ENCODE peak calls at places on chromosomes 6 and 20, in ten cellular contexts. H is psoas muscle, T is cardiac fibroblast, V is heart right ventricle, E is astrocyte of the spinal cord, K is lower lobe of right lung, X is right lobe of liver, Q is H1, D is fibroblast of mammary gland, C is coronary artery. G is an unnamed sample.

GRCh38 chr20:44800398-44801046 is 9.8 kb downstream of the RIMS4 start:
- DNase-seq in Q (peak), T (no peak), K (no peak), E (no peak), X (no peak), H (no peak), V (no peak), C (no peak), D (no peak), G (no peak)

GRCh38 chr6:14975124-14975815 is 270.6 kb upstream of the JARID2 start:
- DNase-seq in H (no peak), C (no peak), K (no peak), E (no peak), Q (no peak), D (peak), X (no peak), V (no peak), T (peak), G (peak)

GRCh38 chr6:81237226-81237625 is 515.3 kb downstream of the TENT5A start:
- DNase-seq in K (no peak), T (peak), C (no peak), X (no peak), V (no peak), E (no peak), Q (no peak), H (no peak), D (peak), G (no peak)

GRCh38 chr20:36465109-36466080 is 75.9 kb upstream of the MYL9 start:
- DNase-seq in X (no peak), H (peak), E (peak), Q (no peak), C (peak), V (no peak), K (no peak), D (peak), T (peak), G (peak)

GRCh38 chr20:15742627-15743026 is 830.6 kb downstream of the KIF16B start:
- DNase-seq in D (no peak), X (no peak), H (no peak), C (no peak), K (no peak), V (no peak), E (no peak), Q (no peak), T (no peak), G (no peak)

GRCh38 chr6:44100088-44100550 is 27.1 kb downstream of the MRPL14 start:
- DNase-seq in Q (no peak), H (no peak), C (no peak), V (no peak), X (no peak), D (peak), E (peak), T (peak), K (no peak), G (peak)

GRCh38 chr6:135231469-135231844 is 50.3 kb downstream of the MYB start:
- DNase-seq in T (peak), V (no peak), K (no peak), Q (no peak), D (peak), E (peak), H (no peak), C (no peak), X (no peak), G (no peak)

GRCh38 chr6:29112135-29112534 is 4.3 kb downstream of the OR2J3 start:
- DNase-seq in D (no peak), T (no peak), E (no peak), X (no peak), Q (no peak), V (no peak), H (no peak), K (no peak), C (no peak), G (no peak)

GRCh38 chr20:9609892-9610502 is 95.6 kb downstream of the LAMP5 start:
- DNase-seq in K (no peak), Q (peak), T (peak), D (peak), V (no peak), E (peak), X (no peak), C (no peak), H (no peak), G (peak)

GRCh38 chr6:13327691-13328075 is 654 bp downstream of the TBC1D7 start:
- DNase-seq in X (no peak), Q (no peak), E (no peak), K (no peak), H (no peak), C (no peak), T (no peak), V (no peak), D (no peak), G (no peak)

GRCh38 chr6:112802154-112802553 is 455.0 kb downstream of the RFPL4B start:
- DNase-seq in C (no peak), H (no peak), X (no peak), K (no peak), Q (no peak), V (no peak), T (peak), D (peak), E (peak), G (peak)
- H3K4me3 ChIP-seq in C (no peak), H (no peak), X (no peak), K (no peak), Q (no peak), V (no peak), T (no peak), D (no peak), E (no peak), G (no peak)

GRCh38 chr6:146901940-146902816 is 302.0 kb upstream of the STXBP5 start:
- DNase-seq in H (no peak), V (no peak), E (no peak), Q (no peak), T (peak), K (no peak), C (no peak), X (no peak), D (peak), G (peak)

GRCh38 chr6:146904596-146904995 is 299.6 kb upstream of the STXBP5 start:
- DNase-seq in C (no peak), V (no peak), X (no peak), Q (no peak), H (no peak), E (no peak), K (no peak), T (no peak), D (no peak), G (no peak)

GRCh38 chr6:146898888-146899227 is 300.1 kb downstream of the ADGB start:
- DNase-seq in E (no peak), D (no peak), X (no peak), V (no peak), C (no peak), H (no peak), Q (no peak), T (no peak), K (no peak), G (no peak)

GRCh38 chr6:146905313-146905712 is 298.9 kb upstream of the STXBP5 start:
- DNase-seq in H (no peak), D (peak), C (no peak), K (no peak), X (peak), T (peak), Q (no peak), V (no peak), E (peak), G (peak)

GRCh38 chr6:146902846-146903245 is 301.4 kb upstream of the STXBP5 start:
- DNase-seq in K (no peak), X (no peak), V (no peak), D (no peak), E (no peak), H (no peak), Q (no peak), T (no peak), C (no peak), G (no peak)
- TF ChIP-seq CTCF in K (no peak), X (no peak), V (no peak), D (no peak), E (no peak), H (no peak), Q (no peak), T (no peak), C (no peak), G (no peak)

DNA sequence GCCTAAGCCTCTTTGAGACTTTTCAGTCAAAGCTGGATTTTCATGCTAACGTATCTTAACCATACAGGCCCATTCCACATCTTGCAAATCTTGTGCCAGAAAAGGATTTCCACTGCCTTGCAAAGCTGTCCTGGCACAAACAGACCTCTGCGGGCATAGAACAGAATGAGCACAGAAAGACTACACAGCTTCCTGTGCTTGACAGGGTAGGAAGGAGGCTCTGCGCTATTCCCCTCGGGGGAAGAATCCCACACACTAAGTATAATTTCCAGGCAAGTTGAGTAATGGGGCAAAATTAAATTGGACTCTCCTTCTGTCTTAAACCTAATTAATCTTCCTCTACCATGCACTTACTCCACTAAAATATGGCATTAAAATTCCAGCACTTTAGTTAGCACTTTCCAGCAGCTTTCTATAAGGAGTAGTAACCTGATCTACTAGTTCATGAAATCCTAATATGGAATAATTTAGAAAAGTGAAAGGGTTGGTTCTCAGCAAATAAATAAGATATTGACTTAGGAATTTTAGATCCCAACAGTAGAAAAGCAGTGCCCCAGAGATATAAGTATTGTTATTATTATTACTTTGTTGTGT is 532.1 kb upstream of the JAG1 start:
- DNase-seq in V (no peak), C (no peak), Q (no peak), H (no peak), E (no peak), T (no peak), K (no peak), D (no peak), X (no peak), G (no peak)
- H3K4me3 ChIP-seq in V (no peak), C (no peak), Q (no peak), H (no peak), E (no peak), T (no peak), K (no peak), D (no peak), X (no peak), G (no peak)

DNA sequence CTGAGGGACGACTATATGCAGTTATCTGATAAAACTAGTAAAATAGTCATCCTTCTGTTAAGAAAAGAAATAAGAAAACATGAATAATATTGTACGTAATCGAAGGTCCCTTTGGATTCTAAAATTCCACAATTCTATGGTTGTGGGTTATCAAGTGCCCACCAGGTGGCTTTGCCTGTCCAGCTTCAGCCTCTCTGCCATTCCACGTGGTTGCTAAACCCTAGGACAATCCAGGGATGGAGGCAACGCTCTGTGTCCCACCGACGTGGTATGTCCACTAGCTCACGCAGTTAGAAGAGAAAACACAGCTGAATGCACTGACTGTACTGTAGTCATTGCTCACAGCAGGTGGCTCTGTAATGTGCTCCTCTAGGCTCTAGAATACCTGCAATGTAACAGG is 349.3 kb downstream of the FARS2 start:
- DNase-seq in X (no peak), D (no peak), E (no peak), C (no peak), K (no peak), V (no peak), Q (no peak), H (no peak), T (no peak), G (no peak)
- TF ChIP-seq CTCF in X (no peak), D (no peak), E (no peak), C (no peak), K (no peak), V (no peak), Q (no peak), H (no peak), T (no peak), G (peak)

DNA sequence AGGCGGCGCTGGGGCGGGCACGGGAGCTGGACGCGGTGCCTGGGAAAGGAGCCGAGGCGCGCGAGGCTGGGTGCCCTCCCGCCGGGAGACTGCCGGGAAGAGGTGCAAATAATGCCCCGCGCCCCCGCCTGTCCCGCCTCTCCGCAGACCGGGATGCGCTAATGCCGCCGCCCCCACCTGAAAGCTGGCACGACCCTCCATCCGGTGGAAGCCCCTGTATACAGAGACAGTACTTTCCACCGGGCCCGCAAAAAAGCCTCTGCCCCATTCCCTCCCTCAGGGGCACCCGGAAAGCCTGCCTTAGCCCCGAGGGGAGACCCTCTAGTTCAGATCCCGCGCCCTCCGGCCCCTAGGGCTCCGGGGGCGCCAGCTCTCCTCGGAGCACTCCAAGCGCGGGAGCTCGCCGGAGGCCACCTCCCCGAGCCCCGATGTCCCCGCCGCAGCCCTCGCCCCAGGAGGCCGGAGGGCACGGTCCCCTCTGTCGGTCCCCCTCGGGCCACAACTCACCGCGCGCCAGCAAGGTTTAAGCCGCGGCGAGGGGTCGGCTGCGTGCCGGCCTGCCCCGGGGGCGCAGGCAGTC is 1.2 kb downstream of the GRM4 start:
- DNase-seq in K (peak), X (no peak), V (no peak), D (no peak), H (no peak), T (no peak), E (no peak), Q (peak), C (no peak), G (no peak)
- H3K4me3 ChIP-seq in K (peak), X (peak), V (peak), D (no peak), H (peak), T (no peak), E (no peak), Q (peak), C (peak), G (peak)

GRCh38 chr6:125789167-125789566 is 1.6 kb upstream of the NCOA7 start:
- DNase-seq in H (no peak), C (no peak), K (no peak), V (no peak), T (peak), D (no peak), X (no peak), Q (no peak), E (no peak), G (peak)

GRCh38 chr6:125791151-125791819 is 525 bp downstream of the NCOA7 start:
- DNase-seq in V (no peak), E (peak), D (peak), T (peak), C (peak), H (no peak), K (peak), Q (no peak), X (peak), G (peak)

GRCh38 chr6:125789576-125790402 is 971 bp upstream of the NCOA7 start:
- DNase-seq in X (peak), V (peak), T (peak), D (peak), K (peak), Q (peak), C (no peak), E (peak), H (peak), G (peak)

GRCh38 chr6:125791820-125792165 is 1.0 kb downstream of the NCOA7 start:
- DNase-seq in E (no peak), H (no peak), K (no peak), Q (no peak), D (no peak), C (no peak), V (no peak), T (no peak), X (no peak), G (no peak)

DNA sequence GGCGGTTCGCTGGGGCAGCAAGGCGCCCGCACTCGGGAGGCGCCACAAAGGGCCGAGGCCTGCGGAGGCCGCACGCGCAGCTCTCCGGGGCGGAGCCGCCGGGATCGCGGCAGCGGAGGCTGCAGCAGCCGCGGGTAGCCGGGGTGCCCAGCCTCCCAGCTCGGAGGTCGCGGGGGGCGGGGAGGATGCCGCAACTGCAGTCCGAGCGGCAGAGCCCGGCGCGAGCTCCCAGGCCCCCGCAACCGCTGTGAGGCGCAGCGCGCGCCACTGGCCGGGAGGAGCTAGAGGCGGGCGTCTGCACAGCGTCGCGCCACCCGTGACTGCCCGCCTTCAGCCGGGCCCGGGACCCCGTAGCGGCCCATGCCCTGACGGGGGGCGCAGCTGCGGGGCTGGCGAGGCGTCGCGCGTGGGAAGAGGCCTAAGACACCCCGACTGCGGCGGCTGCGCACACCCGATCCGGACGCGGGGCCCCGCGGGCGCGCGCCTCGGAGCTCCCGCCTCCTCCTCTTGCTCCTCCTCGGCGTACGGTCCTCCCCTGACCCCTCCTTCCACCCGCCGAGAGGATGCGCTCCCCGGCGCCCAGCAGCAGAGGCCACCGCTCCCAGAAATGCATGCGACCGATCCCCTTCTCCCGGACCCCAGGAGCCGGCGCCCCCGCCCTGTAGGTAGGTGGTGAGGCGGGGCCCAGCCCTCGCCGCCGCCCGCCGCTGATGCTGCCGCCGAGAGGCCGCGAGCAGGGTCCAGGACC is at the start of gene NCOA7:
- DNase-seq in T (peak), C (peak), V (peak), K (peak), Q (peak), X (peak), E (peak), H (peak), D (peak), G (peak)
- TF ChIP-seq CTCF in T (no peak), C (no peak), V (no peak), K (peak), Q (no peak), X (no peak), E (no peak), H (no peak), D (no peak), G (no peak)

GRCh38 chr6:18153311-18153703 is 1.6 kb downstream of the TPMT start:
- DNase-seq in C (no peak), H (no peak), T (no peak), V (no peak), X (no peak), E (no peak), Q (no peak), K (no peak), D (no peak), G (no peak)

GRCh38 chr6:18154507-18155272 is at the start of gene TPMT:
- DNase-seq in X (peak), T (no peak), Q (peak), K (peak), H (peak), C (peak), E (no peak), D (no peak), V (peak), G (no peak)

GRCh38 chr6:18151801-18152200 is 3.1 kb downstream of the TPMT start:
- DNase-seq in C (no peak), H (no peak), X (no peak), Q (no peak), K (no peak), V (no peak), D (no peak), T (no peak), E (no peak), G (no peak)

GRCh38 chr6:18155864-18156396 is 708 bp downstream of the KDM1B start:
- DNase-seq in D (no peak), E (peak), C (peak), Q (peak), X (peak), T (peak), K (peak), V (peak), H (peak), G (peak)

GRCh38 chr6:18155273-18155863 is at the start of gene KDM1B:
- DNase-seq in T (peak), Q (no peak), C (no peak), V (no peak), E (peak), X (no peak), H (peak), D (peak), K (peak), G (peak)
- H3K4me3 ChIP-seq in T (peak), Q (peak), C (peak), V (peak), E (peak), X (peak), H (peak), D (peak), K (peak), G (peak)

DNA sequence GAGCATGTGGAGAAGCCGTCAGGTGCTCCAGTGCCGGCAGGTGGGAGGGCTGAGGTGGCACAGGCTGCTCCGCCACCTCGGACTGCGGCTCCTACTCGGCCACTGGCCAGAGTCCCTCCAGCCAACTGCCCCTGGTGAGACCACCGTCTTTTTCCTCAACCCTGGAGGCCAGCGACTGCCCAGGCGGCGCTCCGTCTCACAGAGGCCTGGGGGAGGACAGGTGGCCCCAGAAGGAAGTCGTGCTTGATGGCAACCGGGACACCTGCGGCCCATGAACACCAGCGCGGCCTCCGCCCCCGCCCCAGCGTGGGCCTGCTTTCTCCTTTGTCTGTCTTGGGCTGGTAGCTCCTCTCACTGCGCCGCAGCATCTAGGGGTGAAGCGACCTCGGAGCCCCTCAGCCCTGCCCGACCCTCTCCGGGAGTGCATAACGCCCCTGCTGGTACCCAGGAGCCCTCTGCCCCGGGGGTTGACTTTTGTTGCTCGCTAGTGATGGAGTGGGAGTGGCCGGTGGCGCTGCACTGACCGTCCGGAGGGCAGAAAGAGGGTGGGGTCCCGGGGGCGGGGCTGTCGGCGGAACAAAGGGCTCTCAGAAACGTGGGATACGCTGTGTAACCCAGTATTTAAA is 706 bp upstream of the TUBB2B start:
- DNase-seq in H (no peak), Q (peak), V (no peak), K (no peak), C (no peak), X (no peak), E (no peak), T (no peak), D (no peak), G (no peak)
- TF ChIP-seq CTCF in H (no peak), Q (no peak), V (no peak), K (no peak), C (no peak), X (no peak), E (no peak), T (no peak), D (no peak), G (no peak)

G was measured in choroid plexus epithelial cell.